ENCODE peak calls at places on chromosomes 12 and 14, in eight cellular contexts. Z is sigmoid colon, R is ovary, X is mucosa of descending colon, S is OCI-LY7, A is Panc1, J is brain microvascular endothelial cell, Q is stomach. D is an unnamed sample. For H3K36me3, the result is how much of the 10 kb centered on the place peaks cover.

GRCh38 chr14:97459180-97459579 is 662.0 kb downstream of the VRK1 start:
- DNase-seq in Z (no peak), Q (no peak), R (no peak), J (no peak), A (no peak), S (no peak), X (no peak), D (no peak)

GRCh38 chr14:96304956-96305355 is 48.9 kb downstream of the BDKRB1 start:
- DNase-seq in Z (no peak), X (no peak), R (no peak), Q (no peak), S (no peak), A (no peak), J (no peak), D (no peak)

GRCh38 chr12:94725375-94726168 is 75.2 kb upstream of the TMCC3 start:
- DNase-seq in S (peak), X (no peak), A (no peak), Z (no peak), J (peak), Q (peak), R (no peak), D (no peak)

GRCh38 chr12:132429932-132430643 is 59.9 kb upstream of the FBRSL1 start:
- DNase-seq in X (peak), A (no peak), S (peak), J (no peak), R (no peak), Z (no peak), Q (peak), D (peak)

GRCh38 chr12:89383235-89384049 is 31.1 kb upstream of the DUSP6 start:
- DNase-seq in R (no peak), Q (no peak), S (no peak), Z (no peak), X (no peak), J (no peak), A (no peak), D (no peak)

GRCh38 chr14:24774167-24774915 is 140.4 kb upstream of the GZMB start:
- DNase-seq in A (no peak), X (no peak), Z (no peak), S (no peak), J (no peak), R (no peak), Q (no peak), D (no peak)

GRCh38 chr14:96962337-96962736 is 165.2 kb downstream of the VRK1 start:
- DNase-seq in X (no peak), A (no peak), J (no peak), Z (no peak), R (no peak), Q (no peak), S (peak), D (no peak)

GRCh38 chr12:23008613-23009012 is 383.6 kb downstream of the ETNK1 start:
- DNase-seq in R (no peak), J (no peak), Q (no peak), S (no peak), A (no peak), Z (no peak), X (no peak), D (no peak)

GRCh38 chr14:78595797-78596196 is 425.6 kb downstream of the NRXN3 start:
- DNase-seq in X (no peak), J (no peak), Z (no peak), S (no peak), R (no peak), Q (no peak), A (no peak), D (no peak)

GRCh38 chr12:22971771-22972191 is 346.8 kb downstream of the ETNK1 start:
- DNase-seq in J (no peak), X (no peak), A (no peak), Q (no peak), S (no peak), Z (no peak), R (no peak), D (no peak)

GRCh38 chr12:82047480-82047879 is 288.3 kb upstream of the PPFIA2 start:
- DNase-seq in Q (no peak), A (no peak), J (no peak), Z (no peak), R (no peak), S (no peak), X (no peak), D (no peak)

GRCh38 chr14:53670701-53671100 is 285.9 kb downstream of the BMP4 start:
- DNase-seq in X (no peak), A (no peak), S (no peak), Q (no peak), Z (no peak), R (no peak), J (peak), D (peak)

DNA sequence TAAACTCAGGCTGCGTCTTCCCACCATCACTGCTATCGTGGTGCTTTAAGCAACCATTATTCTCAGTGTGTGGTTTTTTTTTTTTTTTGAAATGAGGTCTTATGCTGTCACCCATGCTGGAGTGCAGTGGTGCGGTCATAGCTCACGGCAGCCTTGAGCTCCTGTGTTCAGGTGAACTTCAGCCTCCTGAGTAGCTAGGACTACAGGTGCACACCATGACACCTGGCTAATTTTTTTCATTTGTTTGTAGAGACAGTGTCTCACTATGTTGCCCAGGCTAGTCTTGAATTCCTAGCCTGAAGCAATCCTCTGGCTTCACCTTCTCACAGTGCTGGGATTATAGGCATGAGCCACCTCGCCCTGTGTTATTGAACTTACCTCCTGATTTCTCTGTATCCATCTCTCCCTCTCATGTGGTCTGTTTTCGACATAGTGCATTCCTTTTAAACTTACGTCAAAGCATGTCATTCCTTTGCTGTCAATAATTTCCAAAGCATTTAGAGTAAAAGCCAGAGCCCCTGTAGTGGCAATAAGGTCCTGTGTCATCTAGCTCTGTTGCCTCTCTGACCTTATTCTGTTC is 255.5 kb downstream of the SNAPC1 start:
- DNase-seq in X (no peak), J (no peak), A (no peak), Q (no peak), S (no peak), R (no peak), Z (no peak), D (no peak)
- H3K36me3 ChIP-seq in X (under half), J (under half), A (under half), Q (under half), S (under half), R (under half), Z (under half), D (under half)

DNA sequence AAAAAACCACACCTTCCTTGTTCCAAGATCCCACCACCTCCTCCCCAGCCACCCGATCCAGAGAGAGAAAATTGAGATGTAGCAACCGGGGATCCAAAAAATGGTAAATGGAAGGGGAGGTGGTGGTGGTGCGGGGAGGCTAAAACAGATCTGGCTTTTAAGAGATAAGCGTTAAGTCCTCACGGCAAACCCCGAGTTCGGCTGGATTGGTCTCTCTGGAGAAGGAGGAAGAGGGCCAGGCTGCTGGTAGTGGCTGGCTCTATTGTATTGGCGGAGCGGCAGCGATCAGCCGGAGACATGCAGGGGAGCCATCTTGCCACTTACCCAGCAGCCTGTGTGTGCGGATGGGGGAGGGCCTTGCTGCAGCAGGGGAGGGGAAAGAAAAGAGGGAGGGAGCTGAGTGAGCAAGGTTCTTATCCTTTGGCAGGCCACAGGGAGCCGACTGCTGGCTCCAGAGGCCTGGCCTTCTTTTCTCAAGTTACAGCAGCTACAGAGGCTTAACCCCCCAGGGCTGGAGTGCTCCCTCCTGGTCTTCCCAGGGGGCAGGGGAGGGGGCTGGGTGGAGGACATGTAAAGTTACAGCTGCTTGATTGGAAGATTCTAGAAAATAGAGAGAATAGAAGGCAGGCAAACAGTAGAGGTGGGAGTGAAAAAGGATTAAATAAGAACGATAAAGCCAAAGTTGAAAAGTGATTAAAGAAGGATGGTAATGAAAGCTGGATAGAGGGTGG is 14.1 kb upstream of the CDH24 start:
- DNase-seq in Z (peak), X (peak), S (peak), A (no peak), Q (peak), R (peak), J (peak), D (peak)
- H3K36me3 ChIP-seq in Z (under half), X (under half), S (half or more), A (under half), Q (half or more), R (under half), J (half or more), D (under half)

DNA sequence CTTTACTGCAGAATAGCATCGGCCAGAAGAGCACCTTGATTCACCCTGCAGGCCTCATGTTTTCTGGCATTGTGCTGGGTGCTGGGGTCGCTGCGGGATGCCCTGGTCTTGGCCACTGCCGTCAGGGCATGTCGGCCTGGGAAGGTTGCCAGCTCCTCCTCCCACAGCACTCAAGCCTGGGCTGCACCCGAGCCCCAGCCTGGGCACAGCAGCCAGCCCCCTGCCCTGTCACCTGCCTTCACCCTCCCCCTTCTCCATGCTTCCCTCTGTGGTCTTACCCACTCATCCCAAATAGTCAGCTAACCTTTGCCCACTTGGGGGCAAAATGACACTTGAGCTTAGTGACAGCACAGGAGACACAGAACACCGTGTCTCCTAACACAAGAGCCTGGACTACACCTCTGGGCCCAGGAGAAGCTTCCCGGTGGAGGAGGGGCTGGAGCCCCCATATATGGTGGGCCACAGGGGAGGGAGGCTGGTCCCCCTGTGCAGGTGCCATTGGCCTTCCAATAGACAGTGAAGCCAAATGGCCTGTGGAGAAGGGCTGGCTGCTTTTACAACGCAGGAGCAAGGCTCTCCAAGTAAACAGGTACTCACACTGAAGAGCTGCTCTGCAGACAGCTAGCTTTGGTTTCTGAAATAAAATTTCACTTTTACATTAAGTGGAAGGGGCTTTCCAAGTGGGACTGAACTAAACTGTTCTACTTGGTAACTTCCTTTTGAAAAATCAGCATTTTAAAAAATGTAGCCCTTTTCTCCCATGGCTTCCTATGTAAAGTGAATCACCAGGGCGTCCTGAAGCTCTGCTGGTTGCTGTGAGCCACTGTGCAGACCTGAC is 51.2 kb upstream of the AMN start:
- DNase-seq in S (no peak), X (no peak), Z (no peak), R (no peak), A (no peak), J (no peak), Q (no peak), D (no peak)
- H3K36me3 ChIP-seq in S (under half), X (under half), Z (under half), R (under half), A (under half), J (under half), Q (half or more), D (under half)

GRCh38 chr14:23557521-23557920 is 1.4 kb downstream of the THTPA start:
- DNase-seq in R (no peak), X (no peak), Z (no peak), J (no peak), S (peak), A (no peak), Q (no peak), D (no peak)

GRCh38 chr14:23557946-23558345 is 1.9 kb downstream of the THTPA start:
- DNase-seq in S (no peak), J (no peak), Q (no peak), Z (no peak), X (no peak), A (no peak), R (no peak), D (no peak)

GRCh38 chr14:23556700-23557440 is 799 bp downstream of the THTPA start:
- DNase-seq in J (no peak), S (peak), X (no peak), Z (no peak), R (no peak), A (no peak), Q (no peak), D (no peak)

GRCh38 chr14:23555882-23556699 is at the start of gene THTPA:
- DNase-seq in X (peak), A (no peak), J (peak), R (peak), S (peak), Z (peak), Q (peak), D (peak)

DNA sequence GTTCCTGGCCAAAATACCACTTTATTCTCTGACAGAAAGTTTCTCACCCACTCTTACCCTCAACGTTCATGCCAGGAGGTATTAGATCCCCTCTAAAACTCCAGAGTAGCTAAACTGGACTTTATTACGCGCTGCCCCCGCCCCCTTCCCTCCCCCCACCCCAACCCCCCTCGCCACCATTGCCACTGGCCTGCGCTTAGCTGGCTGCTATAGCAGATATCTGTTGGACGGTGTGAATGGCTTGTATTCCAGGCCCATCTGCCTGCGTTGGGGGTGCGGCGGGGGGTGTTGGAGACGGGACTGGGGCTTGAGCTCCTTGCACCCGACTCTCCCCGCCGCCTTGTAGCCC is 564 bp upstream of the THTPA start:
- DNase-seq in A (no peak), J (no peak), R (no peak), Z (no peak), X (no peak), S (no peak), Q (no peak), D (no peak)
- H3K36me3 ChIP-seq in A (under half), J (under half), R (under half), Z (under half), X (under half), S (under half), Q (under half), D (under half)

GRCh38 chr14:88473791-88474190 is 81.0 kb downstream of the PTPN21 start:
- DNase-seq in Q (no peak), S (no peak), R (no peak), Z (no peak), A (no peak), J (no peak), X (no peak), D (no peak)
- H3K36me3 ChIP-seq in Q (half or more), S (under half), R (under half), Z (under half), A (under half), J (under half), X (under half), D (under half)

GRCh38 chr12:49028666-49029275 is 10.2 kb upstream of the PRKAG1 start:
- DNase-seq in A (no peak), S (no peak), Z (no peak), Q (no peak), J (no peak), X (no peak), R (peak), D (no peak)
- H3K36me3 ChIP-seq in A (under half), S (half or more), Z (half or more), Q (half or more), J (half or more), X (under half), R (under half), D (under half)

DNA sequence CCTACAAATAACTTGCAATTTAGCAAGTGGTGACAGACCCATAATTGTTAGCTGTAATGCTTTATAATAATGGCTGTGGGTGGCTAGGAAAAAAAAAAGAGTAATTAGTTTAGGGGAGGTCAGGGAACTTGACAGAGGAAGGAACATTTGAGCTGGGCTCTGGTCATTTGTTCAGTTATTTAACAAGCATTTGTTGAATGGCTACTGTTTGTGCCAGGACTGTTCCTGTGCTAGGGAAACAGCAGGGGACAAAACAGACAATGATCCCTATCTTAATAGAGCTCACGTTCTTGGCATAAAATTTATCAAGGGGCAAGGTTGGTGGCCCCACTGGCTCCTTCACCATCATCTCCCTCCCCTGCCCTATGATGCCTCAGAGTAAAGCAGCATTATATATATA is 18.5 kb downstream of the CHST11 start:
- DNase-seq in Z (no peak), X (no peak), S (no peak), J (no peak), R (no peak), Q (no peak), A (no peak), D (no peak)
- H3K36me3 ChIP-seq in Z (under half), X (under half), S (under half), J (under half), R (under half), Q (under half), A (under half), D (under half)

DNA sequence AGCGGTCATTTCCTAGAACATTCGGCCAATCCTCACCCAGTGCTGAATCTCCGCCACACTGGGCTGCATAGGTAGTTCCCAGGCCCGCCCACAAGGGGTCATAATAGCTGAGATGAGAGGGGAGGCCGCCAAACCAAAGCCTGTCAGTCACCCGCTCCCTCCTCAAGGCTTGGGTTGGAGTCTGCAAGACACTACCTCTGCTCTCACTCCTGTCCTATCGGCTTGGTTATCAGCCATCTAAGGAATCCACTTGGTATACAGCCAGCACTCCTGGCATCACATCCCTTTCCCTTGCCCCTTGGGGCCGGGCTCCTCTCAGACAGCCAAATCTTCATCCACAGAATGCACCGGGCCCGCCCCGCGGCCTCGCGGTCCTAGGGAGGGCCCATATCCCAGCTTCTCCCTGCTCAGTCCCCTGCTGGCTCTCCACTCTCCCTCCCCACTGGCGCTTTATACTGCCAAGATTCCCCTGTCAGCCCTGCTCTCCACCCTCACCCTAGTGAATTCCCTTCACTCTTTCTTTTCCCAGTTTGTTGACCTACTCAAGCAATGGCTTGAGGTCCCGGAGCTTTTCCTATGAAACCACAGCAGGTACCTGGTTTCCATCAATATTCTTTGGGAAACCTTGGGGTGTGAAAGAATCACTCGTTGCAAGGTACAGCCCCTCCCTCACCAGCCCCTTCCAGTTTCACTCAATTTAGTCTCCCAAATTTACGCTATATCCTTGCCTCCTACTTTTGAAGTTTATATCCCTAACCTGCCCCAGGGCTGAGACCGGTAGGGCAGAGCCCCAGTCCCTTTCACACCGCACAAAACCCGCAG is 1.5 kb downstream of the IFFO1 start:
- DNase-seq in R (peak), S (peak), A (no peak), X (peak), Q (peak), J (peak), Z (peak), D (peak)
- H3K36me3 ChIP-seq in R (under half), S (half or more), A (under half), X (under half), Q (under half), J (under half), Z (under half), D (under half)

GRCh38 chr12:100337727-100338126 is 19.1 kb upstream of the SLC17A8 start:
- DNase-seq in J (no peak), A (no peak), Q (peak), Z (no peak), R (no peak), X (no peak), S (no peak), D (peak)

GRCh38 chr12:100329800-100330199 is 27.1 kb upstream of the SLC17A8 start:
- DNase-seq in S (peak), J (no peak), Q (no peak), X (no peak), A (no peak), Z (no peak), R (no peak), D (no peak)

GRCh38 chr12:100337299-100337698 is 19.6 kb upstream of the SLC17A8 start:
- DNase-seq in A (no peak), X (no peak), Q (no peak), J (no peak), Z (no peak), S (no peak), R (no peak), D (no peak)

GRCh38 chr12:100331871-100332270 is 25.0 kb upstream of the SLC17A8 start:
- DNase-seq in X (no peak), J (no peak), A (no peak), S (no peak), Z (no peak), Q (no peak), R (no peak), D (no peak)

DNA sequence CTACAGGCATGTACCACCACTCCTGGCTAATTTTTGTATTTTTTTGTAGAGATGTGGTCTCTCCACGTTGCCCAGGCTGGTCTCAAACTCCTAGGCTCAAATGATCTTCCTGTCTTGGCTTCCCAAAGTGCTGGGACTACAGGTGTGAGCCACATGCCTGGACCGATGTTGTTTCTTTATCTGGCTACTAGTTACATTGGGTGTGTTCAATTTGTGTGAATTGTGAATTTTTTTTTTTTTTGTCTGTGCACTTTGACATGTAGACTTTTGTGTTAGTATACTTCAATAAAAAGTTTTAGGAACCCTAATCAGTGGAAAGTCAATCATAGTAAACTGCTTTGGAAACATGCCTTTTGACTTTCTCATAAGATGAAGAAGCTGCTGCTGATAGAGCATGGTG is 24.0 kb upstream of the SLC17A8 start:
- DNase-seq in Q (no peak), R (no peak), A (no peak), J (no peak), X (no peak), Z (no peak), S (no peak), D (no peak)
- H3K36me3 ChIP-seq in Q (half or more), R (under half), A (under half), J (under half), X (under half), Z (under half), S (half or more), D (under half)

D was measured in body of pancreas.